ENCODE peak calls at places on chromosomes 5 and 9, in five cellular contexts. One of them, this sample, is unnamed.

GRCh38 chr5:51475628-51476027 is 92.4 kb downstream of the ISL1 start:
- DNase-seq in MM.1S: no peak
- DNase-seq in PC-3: no peak
- DNase-seq in GM23248: no peak
- DNase-seq in hepatocyte: no peak
- DNase-seq in this sample: no peak

GRCh38 chr9:124879226-124879625 is 17.3 kb downstream of the ARPC5L start:
- DNase-seq in MM.1S: no peak
- DNase-seq in PC-3: no peak
- DNase-seq in GM23248: no peak
- DNase-seq in hepatocyte: no peak
- DNase-seq in this sample: no peak

GRCh38 chr5:38292228-38292627 is 33.9 kb downstream of the EGFLAM start:
- DNase-seq in MM.1S: no peak
- DNase-seq in PC-3: peak; percentile 10
- DNase-seq in GM23248: no peak
- DNase-seq in hepatocyte: no peak
- DNase-seq in this sample: peak; percentile 18

GRCh38 chr5:175826980-175827379 is 44.4 kb upstream of the CPLX2 start:
- DNase-seq in MM.1S: no peak
- DNase-seq in PC-3: no peak
- DNase-seq in GM23248: no peak
- DNase-seq in hepatocyte: no peak
- DNase-seq in this sample: no peak

GRCh38 chr9:117662651-117663050 is 41.6 kb upstream of the TLR4 start:
- DNase-seq in MM.1S: no peak
- DNase-seq in PC-3: no peak
- DNase-seq in GM23248: no peak
- DNase-seq in hepatocyte: peak; percentile 9
- DNase-seq in this sample: no peak

GRCh38 chr9:75461188-75461587 is 372.9 kb downstream of the OSTF1 start:
- DNase-seq in MM.1S: peak; percentile 72
- DNase-seq in PC-3: no peak
- DNase-seq in GM23248: no peak
- DNase-seq in hepatocyte: no peak
- DNase-seq in this sample: no peak

GRCh38 chr5:73861313-73861978 is 235.4 kb downstream of the ARHGEF28 start:
- DNase-seq in MM.1S: no peak
- DNase-seq in PC-3: no peak
- DNase-seq in GM23248: peak; percentile 29
- DNase-seq in hepatocyte: no peak
- DNase-seq in this sample: no peak

GRCh38 chr5:15421798-15422456 is 78.1 kb upstream of the FBXL7 start:
- DNase-seq in MM.1S: no peak
- DNase-seq in PC-3: no peak
- DNase-seq in GM23248: no peak
- DNase-seq in hepatocyte: no peak
- DNase-seq in this sample: no peak

GRCh38 chr5:143061161-143061945 is 291.2 kb downstream of the ARHGAP26 start:
- DNase-seq in MM.1S: no peak
- DNase-seq in PC-3: peak; percentile 84
- DNase-seq in GM23248: peak; percentile 82
- DNase-seq in hepatocyte: no peak
- DNase-seq in this sample: no peak

GRCh38 chr5:38613475-38613874 is 57.0 kb upstream of the LIFR start:
- DNase-seq in MM.1S: no peak
- DNase-seq in PC-3: no peak
- DNase-seq in GM23248: no peak
- DNase-seq in hepatocyte: no peak
- DNase-seq in this sample: no peak

GRCh38 chr5:7754997-7755596 is 95.8 kb downstream of the CFAP90 start:
- DNase-seq in MM.1S: peak; percentile 75
- DNase-seq in PC-3: peak; percentile 78
- DNase-seq in GM23248: peak; percentile 55
- DNase-seq in hepatocyte: peak; percentile 83
- DNase-seq in this sample: peak; percentile 84

GRCh38 chr9:5336683-5337082 is 3.0 kb downstream of the RLN1 start:
- DNase-seq in MM.1S: peak; percentile 56
- DNase-seq in PC-3: no peak
- DNase-seq in GM23248: no peak
- DNase-seq in hepatocyte: no peak
- DNase-seq in this sample: no peak

GRCh38 chr5:76404694-76405306 is 1.7 kb downstream of the IQGAP2 start:
- DNase-seq in MM.1S: peak; percentile 79
- DNase-seq in PC-3: no peak
- DNase-seq in GM23248: no peak
- DNase-seq in hepatocyte: no peak
- DNase-seq in this sample: no peak

GRCh38 chr9:20884985-20885593 is 146.4 kb downstream of the HACD4 start:
- DNase-seq in MM.1S: peak; percentile 37
- DNase-seq in PC-3: peak; percentile 54
- DNase-seq in GM23248: peak; percentile 66
- DNase-seq in hepatocyte: peak; percentile 62
- DNase-seq in this sample: peak; percentile 81

GRCh38 chr9:126336350-126337335 is 10.0 kb downstream of the MVB12B start:
- DNase-seq in MM.1S: no peak
- DNase-seq in PC-3: no peak
- DNase-seq in GM23248: no peak
- DNase-seq in hepatocyte: no peak
- DNase-seq in this sample: no peak

GRCh38 chr9:91055845-91056244 is 254.2 kb downstream of the SYK start:
- DNase-seq in MM.1S: no peak
- DNase-seq in PC-3: no peak
- DNase-seq in GM23248: no peak
- DNase-seq in hepatocyte: no peak
- DNase-seq in this sample: no peak

GRCh38 chr5:135242021-135242480 is 157.0 kb downstream of the MACROH2A1 start:
- DNase-seq in MM.1S: no peak
- DNase-seq in PC-3: peak; percentile 56
- DNase-seq in GM23248: peak; percentile 72
- DNase-seq in hepatocyte: no peak
- DNase-seq in this sample: no peak

GRCh38 chr5:112419050-112419595 is at the start of gene EPB41L4A:
- DNase-seq in MM.1S: peak; percentile 17
- DNase-seq in PC-3: no peak
- DNase-seq in GM23248: peak; percentile 40
- DNase-seq in hepatocyte: peak; percentile 54
- DNase-seq in this sample: peak; percentile 74

GRCh38 chr9:35679091-35679490 is 5.4 kb downstream of the CA9 start:
- DNase-seq in MM.1S: no peak
- DNase-seq in PC-3: no peak
- DNase-seq in GM23248: no peak
- DNase-seq in hepatocyte: no peak
- DNase-seq in this sample: no peak

GRCh38 chr9:35673998-35674361 is 252 bp downstream of the CA9 start:
- DNase-seq in MM.1S: no peak
- DNase-seq in PC-3: no peak
- DNase-seq in GM23248: no peak
- DNase-seq in hepatocyte: no peak
- DNase-seq in this sample: no peak

GRCh38 chr9:35675204-35675603 is 1.5 kb downstream of the CA9 start:
- DNase-seq in MM.1S: no peak
- DNase-seq in PC-3: no peak
- DNase-seq in GM23248: no peak
- DNase-seq in hepatocyte: no peak
- DNase-seq in this sample: peak; percentile 72

GRCh38 chr9:35673132-35673997 is at the start of gene CA9:
- DNase-seq in MM.1S: no peak
- DNase-seq in PC-3: no peak
- DNase-seq in GM23248: no peak
- DNase-seq in hepatocyte: no peak
- DNase-seq in this sample: no peak

GRCh38 chr9:35675732-35676392 is 2.1 kb downstream of the CA9 start:
- DNase-seq in MM.1S: no peak
- DNase-seq in PC-3: no peak
- DNase-seq in GM23248: peak; percentile 43
- DNase-seq in hepatocyte: peak; percentile 82
- DNase-seq in this sample: peak; percentile 96
- TF ChIP-seq EZH2phosphoT487 in MM.1S: no peak
- TF ChIP-seq EZH2phosphoT487 in PC-3: no peak
- TF ChIP-seq EZH2phosphoT487 in GM23248: no peak
- TF ChIP-seq EZH2phosphoT487 in hepatocyte: no peak
- TF ChIP-seq EZH2phosphoT487 in this sample: no peak

DNA sequence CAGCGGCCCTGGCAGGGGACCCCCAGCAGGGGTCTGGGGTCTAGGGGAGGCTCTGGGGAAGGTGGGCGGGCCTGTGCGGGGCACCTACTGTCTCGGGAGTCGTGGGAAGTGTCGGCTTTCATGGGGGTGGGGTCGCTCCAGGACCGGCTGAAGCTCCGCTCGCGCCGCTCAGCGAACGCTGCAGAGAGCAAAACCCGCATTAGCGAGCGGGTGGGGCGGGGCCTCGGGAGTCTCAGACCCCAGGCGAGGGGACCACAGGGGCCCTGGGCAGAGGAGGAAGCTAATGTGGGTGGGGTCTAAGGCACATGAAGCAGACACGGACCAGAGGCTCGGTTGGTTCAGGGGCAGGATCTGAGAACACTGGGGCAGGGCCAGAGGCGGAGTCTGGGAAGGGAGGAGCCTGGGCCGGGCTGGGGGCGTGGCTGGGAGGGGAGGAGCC is 5.5 kb downstream of the NSMF start:
- DNase-seq in MM.1S: peak; percentile 43
- DNase-seq in PC-3: peak; percentile 19
- DNase-seq in GM23248: peak; percentile 81
- DNase-seq in hepatocyte: peak; percentile 77
- DNase-seq in this sample: peak; percentile 96
- H2AFZ ChIP-seq in MM.1S: no peak overlapping the region
- H2AFZ ChIP-seq in PC-3: no peak overlapping the region
- H2AFZ ChIP-seq in GM23248: peak overlapping the region; percentile 79
- H2AFZ ChIP-seq in hepatocyte: no peak overlapping the region
- H2AFZ ChIP-seq in this sample: no peak overlapping the region

GRCh38 chr9:3459076-3459475 is 66.7 kb downstream of the RFX3 start:
- DNase-seq in MM.1S: no peak
- DNase-seq in PC-3: no peak
- DNase-seq in GM23248: no peak
- DNase-seq in hepatocyte: no peak
- DNase-seq in this sample: no peak
- TF ChIP-seq EZH2phosphoT487 in MM.1S: no peak
- TF ChIP-seq EZH2phosphoT487 in PC-3: no peak
- TF ChIP-seq EZH2phosphoT487 in GM23248: no peak
- TF ChIP-seq EZH2phosphoT487 in hepatocyte: no peak
- TF ChIP-seq EZH2phosphoT487 in this sample: no peak

GRCh38 chr9:18606831-18607230 is 132.9 kb downstream of the ADAMTSL1 start:
- DNase-seq in MM.1S: no peak
- DNase-seq in PC-3: no peak
- DNase-seq in GM23248: peak; percentile 56
- DNase-seq in hepatocyte: no peak
- DNase-seq in this sample: peak; percentile 71

GRCh38 chr9:18608371-18608770 is 134.4 kb downstream of the ADAMTSL1 start:
- DNase-seq in MM.1S: no peak
- DNase-seq in PC-3: no peak
- DNase-seq in GM23248: peak; percentile 25
- DNase-seq in hepatocyte: no peak
- DNase-seq in this sample: no peak

GRCh38 chr9:18604971-18605370 is 131.0 kb downstream of the ADAMTSL1 start:
- DNase-seq in MM.1S: no peak
- DNase-seq in PC-3: no peak
- DNase-seq in GM23248: no peak
- DNase-seq in hepatocyte: no peak
- DNase-seq in this sample: no peak

GRCh38 chr9:18606281-18606680 is 132.3 kb downstream of the ADAMTSL1 start:
- DNase-seq in MM.1S: no peak
- DNase-seq in PC-3: no peak
- DNase-seq in GM23248: peak; percentile 26
- DNase-seq in hepatocyte: no peak
- DNase-seq in this sample: no peak

GRCh38 chr9:18605763-18606162 is 131.8 kb downstream of the ADAMTSL1 start:
- DNase-seq in MM.1S: no peak
- DNase-seq in PC-3: no peak
- DNase-seq in GM23248: peak; percentile 36
- DNase-seq in hepatocyte: no peak
- DNase-seq in this sample: no peak
- H2AFZ ChIP-seq in MM.1S: no peak overlapping the region
- H2AFZ ChIP-seq in PC-3: no peak overlapping the region
- H2AFZ ChIP-seq in GM23248: no peak overlapping the region
- H2AFZ ChIP-seq in hepatocyte: no peak overlapping the region
- H2AFZ ChIP-seq in this sample: no peak overlapping the region

GRCh38 chr5:8943301-8943700 is 602.6 kb downstream of the SEMA5A start:
- DNase-seq in MM.1S: no peak
- DNase-seq in PC-3: peak; percentile 44
- DNase-seq in GM23248: no peak
- DNase-seq in hepatocyte: no peak
- DNase-seq in this sample: no peak
- TF ChIP-seq EZH2phosphoT487 in MM.1S: no peak
- TF ChIP-seq EZH2phosphoT487 in PC-3: no peak
- TF ChIP-seq EZH2phosphoT487 in GM23248: no peak
- TF ChIP-seq EZH2phosphoT487 in hepatocyte: no peak
- TF ChIP-seq EZH2phosphoT487 in this sample: no peak

DNA sequence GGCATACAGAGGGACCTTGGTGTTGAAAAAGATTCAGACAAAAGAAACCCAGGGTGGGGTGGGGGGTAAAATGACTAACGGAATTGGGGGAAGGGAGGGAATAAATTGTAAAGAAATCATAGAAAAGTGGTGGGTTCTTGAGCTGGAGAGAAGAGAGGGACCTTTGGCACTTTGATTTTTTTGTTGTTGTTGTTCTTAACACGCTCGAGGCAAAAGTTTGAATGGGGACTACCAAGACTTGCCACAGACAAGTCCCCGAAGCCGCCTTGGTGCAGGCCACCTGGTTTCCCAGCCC is 616 bp downstream of the VCAN start:
- DNase-seq in MM.1S: no peak
- DNase-seq in PC-3: peak; percentile 8
- DNase-seq in GM23248: no peak
- DNase-seq in hepatocyte: no peak
- DNase-seq in this sample: no peak
- H2AFZ ChIP-seq in MM.1S: peak overlapping the region; percentile 90
- H2AFZ ChIP-seq in PC-3: peak overlapping the region; percentile 98
- H2AFZ ChIP-seq in GM23248: peak overlapping the region; percentile 74
- H2AFZ ChIP-seq in hepatocyte: peak overlapping the region; percentile 61
- H2AFZ ChIP-seq in this sample: no peak overlapping the region

This sample was measured in GM23338.